ENCODE peak calls at places on chromosomes 13 and 19, in seven cellular contexts. One of them, this sample, is unnamed.

GRCh38 chr19:31113250-31113685 is 236.0 kb downstream of the TSHZ3 start:
- DNase-seq in foreskin fibroblast: peak; percentile 53
- DNase-seq in left ventricle myocardium inferior: no peak
- DNase-seq in heart right ventricle: no peak
- DNase-seq in lower leg skin: peak; percentile 10
- DNase-seq in CD8-positive, alpha-beta T cell: no peak
- DNase-seq in epithelial cell of esophagus: no peak
- DNase-seq in this sample: no peak

GRCh38 chr13:84925443-84925842 is 873.8 kb downstream of the SLITRK6 start:
- DNase-seq in foreskin fibroblast: no peak
- DNase-seq in left ventricle myocardium inferior: no peak
- DNase-seq in heart right ventricle: no peak
- DNase-seq in lower leg skin: no peak
- DNase-seq in CD8-positive, alpha-beta T cell: no peak
- DNase-seq in epithelial cell of esophagus: peak; percentile 81
- DNase-seq in this sample: no peak

GRCh38 chr19:10764340-10764894 is 46.5 kb downstream of the DNM2 start:
- DNase-seq in foreskin fibroblast: no peak
- DNase-seq in left ventricle myocardium inferior: no peak
- DNase-seq in heart right ventricle: no peak
- DNase-seq in lower leg skin: no peak
- DNase-seq in CD8-positive, alpha-beta T cell: no peak
- DNase-seq in epithelial cell of esophagus: no peak
- DNase-seq in this sample: no peak

GRCh38 chr19:17296278-17296677 is 6.9 kb downstream of the ABHD8 start:
- DNase-seq in foreskin fibroblast: peak; percentile 33
- DNase-seq in left ventricle myocardium inferior: no peak
- DNase-seq in heart right ventricle: no peak
- DNase-seq in lower leg skin: no peak
- DNase-seq in CD8-positive, alpha-beta T cell: no peak
- DNase-seq in epithelial cell of esophagus: peak; percentile 71
- DNase-seq in this sample: no peak

GRCh38 chr19:2997720-2998119 is 20.4 kb downstream of the TLE6 start:
- DNase-seq in foreskin fibroblast: no peak
- DNase-seq in left ventricle myocardium inferior: no peak
- DNase-seq in heart right ventricle: no peak
- DNase-seq in lower leg skin: no peak
- DNase-seq in CD8-positive, alpha-beta T cell: no peak
- DNase-seq in epithelial cell of esophagus: no peak
- DNase-seq in this sample: no peak

GRCh38 chr13:44346534-44346933 is 27.1 kb upstream of the SERP2 start:
- DNase-seq in foreskin fibroblast: no peak
- DNase-seq in left ventricle myocardium inferior: no peak
- DNase-seq in heart right ventricle: no peak
- DNase-seq in lower leg skin: no peak
- DNase-seq in CD8-positive, alpha-beta T cell: no peak
- DNase-seq in epithelial cell of esophagus: no peak
- DNase-seq in this sample: no peak

GRCh38 chr19:18433039-18433691 is 4.8 kb downstream of the ISYNA1 start:
- DNase-seq in foreskin fibroblast: no peak
- DNase-seq in left ventricle myocardium inferior: no peak
- DNase-seq in heart right ventricle: no peak
- DNase-seq in lower leg skin: no peak
- DNase-seq in CD8-positive, alpha-beta T cell: no peak
- DNase-seq in epithelial cell of esophagus: no peak
- DNase-seq in this sample: no peak

GRCh38 chr13:49954674-49955455 is 18.7 kb upstream of the SPRYD7 start:
- DNase-seq in foreskin fibroblast: no peak
- DNase-seq in left ventricle myocardium inferior: no peak
- DNase-seq in heart right ventricle: no peak
- DNase-seq in lower leg skin: no peak
- DNase-seq in CD8-positive, alpha-beta T cell: no peak
- DNase-seq in epithelial cell of esophagus: peak; percentile 22
- DNase-seq in this sample: no peak

GRCh38 chr19:18726417-18726767 is 42.9 kb downstream of the CRTC1 start:
- DNase-seq in foreskin fibroblast: no peak
- DNase-seq in left ventricle myocardium inferior: no peak
- DNase-seq in heart right ventricle: no peak
- DNase-seq in lower leg skin: no peak
- DNase-seq in CD8-positive, alpha-beta T cell: no peak
- DNase-seq in epithelial cell of esophagus: no peak
- DNase-seq in this sample: no peak

GRCh38 chr19:6551607-6552450 is 21.0 kb downstream of the TNFSF9 start:
- DNase-seq in foreskin fibroblast: no peak
- DNase-seq in left ventricle myocardium inferior: no peak
- DNase-seq in heart right ventricle: no peak
- DNase-seq in lower leg skin: no peak
- DNase-seq in CD8-positive, alpha-beta T cell: peak; percentile 67
- DNase-seq in epithelial cell of esophagus: no peak
- DNase-seq in this sample: no peak

GRCh38 chr19:10560154-10560553 is 5.7 kb downstream of the KRI1 start:
- DNase-seq in foreskin fibroblast: no peak
- DNase-seq in left ventricle myocardium inferior: no peak
- DNase-seq in heart right ventricle: no peak
- DNase-seq in lower leg skin: no peak
- DNase-seq in CD8-positive, alpha-beta T cell: no peak
- DNase-seq in epithelial cell of esophagus: no peak
- DNase-seq in this sample: no peak

GRCh38 chr13:34730966-34731365 is 211.1 kb upstream of the NBEA start:
- DNase-seq in foreskin fibroblast: no peak
- DNase-seq in left ventricle myocardium inferior: no peak
- DNase-seq in heart right ventricle: no peak
- DNase-seq in lower leg skin: no peak
- DNase-seq in CD8-positive, alpha-beta T cell: no peak
- DNase-seq in epithelial cell of esophagus: no peak
- DNase-seq in this sample: no peak

GRCh38 chr19:9793051-9793591 is 24.6 kb upstream of the ZNF846 start:
- DNase-seq in foreskin fibroblast: peak; percentile 49
- DNase-seq in left ventricle myocardium inferior: peak; percentile 61
- DNase-seq in heart right ventricle: peak; percentile 55
- DNase-seq in lower leg skin: peak; percentile 95
- DNase-seq in CD8-positive, alpha-beta T cell: peak; percentile 55
- DNase-seq in epithelial cell of esophagus: peak; percentile 42
- DNase-seq in this sample: no peak

GRCh38 chr13:102651892-102652291 is 43.0 kb downstream of the METTL21C start:
- DNase-seq in foreskin fibroblast: peak; percentile 32
- DNase-seq in left ventricle myocardium inferior: no peak
- DNase-seq in heart right ventricle: no peak
- DNase-seq in lower leg skin: no peak
- DNase-seq in CD8-positive, alpha-beta T cell: no peak
- DNase-seq in epithelial cell of esophagus: peak; percentile 32
- DNase-seq in this sample: no peak

GRCh38 chr19:1296575-1297271 is 11.1 kb downstream of the EFNA2 start:
- DNase-seq in foreskin fibroblast: no peak
- DNase-seq in left ventricle myocardium inferior: no peak
- DNase-seq in heart right ventricle: no peak
- DNase-seq in lower leg skin: no peak
- DNase-seq in CD8-positive, alpha-beta T cell: no peak
- DNase-seq in epithelial cell of esophagus: no peak
- DNase-seq in this sample: no peak

GRCh38 chr19:1133471-1133929 is 29.7 kb downstream of the GPX4 start:
- DNase-seq in foreskin fibroblast: no peak
- DNase-seq in left ventricle myocardium inferior: no peak
- DNase-seq in heart right ventricle: no peak
- DNase-seq in lower leg skin: peak; percentile 87
- DNase-seq in CD8-positive, alpha-beta T cell: peak; percentile 51
- DNase-seq in epithelial cell of esophagus: peak; percentile 45
- DNase-seq in this sample: no peak

GRCh38 chr13:35460061-35460460 is 16.4 kb downstream of the MAB21L1 start:
- DNase-seq in foreskin fibroblast: peak; percentile 40
- DNase-seq in left ventricle myocardium inferior: no peak
- DNase-seq in heart right ventricle: no peak
- DNase-seq in lower leg skin: no peak
- DNase-seq in CD8-positive, alpha-beta T cell: no peak
- DNase-seq in epithelial cell of esophagus: no peak
- DNase-seq in this sample: no peak

GRCh38 chr19:11921852-11922495 is 2.9 kb upstream of the ZNF700 start:
- DNase-seq in foreskin fibroblast: no peak
- DNase-seq in left ventricle myocardium inferior: no peak
- DNase-seq in heart right ventricle: no peak
- DNase-seq in lower leg skin: no peak
- DNase-seq in CD8-positive, alpha-beta T cell: no peak
- DNase-seq in epithelial cell of esophagus: no peak
- DNase-seq in this sample: no peak

GRCh38 chr19:39765091-39766076 is 13.3 kb upstream of the LEUTX start:
- DNase-seq in foreskin fibroblast: peak; percentile 16
- DNase-seq in left ventricle myocardium inferior: no peak
- DNase-seq in heart right ventricle: peak; percentile 22
- DNase-seq in lower leg skin: no peak
- DNase-seq in CD8-positive, alpha-beta T cell: peak; percentile 14
- DNase-seq in epithelial cell of esophagus: peak; percentile 45
- DNase-seq in this sample: no peak

GRCh38 chr19:2389594-2389993 is 29.5 kb downstream of the TMPRSS9 start:
- DNase-seq in foreskin fibroblast: no peak
- DNase-seq in left ventricle myocardium inferior: no peak
- DNase-seq in heart right ventricle: no peak
- DNase-seq in lower leg skin: no peak
- DNase-seq in CD8-positive, alpha-beta T cell: no peak
- DNase-seq in epithelial cell of esophagus: no peak
- DNase-seq in this sample: no peak

GRCh38 chr13:95485518-95486144 is 66.9 kb upstream of the CLDN10 start:
- DNase-seq in foreskin fibroblast: no peak
- DNase-seq in left ventricle myocardium inferior: no peak
- DNase-seq in heart right ventricle: no peak
- DNase-seq in lower leg skin: no peak
- DNase-seq in CD8-positive, alpha-beta T cell: no peak
- DNase-seq in epithelial cell of esophagus: peak; percentile 90
- DNase-seq in this sample: no peak

GRCh38 chr13:35139591-35139990 is 197.5 kb downstream of the NBEA start:
- DNase-seq in foreskin fibroblast: peak; percentile 29
- DNase-seq in left ventricle myocardium inferior: no peak
- DNase-seq in heart right ventricle: no peak
- DNase-seq in lower leg skin: no peak
- DNase-seq in CD8-positive, alpha-beta T cell: no peak
- DNase-seq in epithelial cell of esophagus: no peak
- DNase-seq in this sample: no peak

GRCh38 chr19:56660381-56661105 is 11.0 kb downstream of the ZNF835 start:
- DNase-seq in foreskin fibroblast: no peak
- DNase-seq in left ventricle myocardium inferior: peak; percentile 27
- DNase-seq in heart right ventricle: peak; percentile 27
- DNase-seq in lower leg skin: peak; percentile 72
- DNase-seq in CD8-positive, alpha-beta T cell: no peak
- DNase-seq in epithelial cell of esophagus: no peak
- DNase-seq in this sample: no peak

GRCh38 chr19:10416380-10417257 is 3.7 kb upstream of the PDE4A start:
- DNase-seq in foreskin fibroblast: peak; percentile 85
- DNase-seq in left ventricle myocardium inferior: peak; percentile 77
- DNase-seq in heart right ventricle: peak; percentile 82
- DNase-seq in lower leg skin: peak; percentile 95
- DNase-seq in CD8-positive, alpha-beta T cell: peak; percentile 87
- DNase-seq in epithelial cell of esophagus: peak; percentile 84
- DNase-seq in this sample: peak; percentile 66

GRCh38 chr19:15589760-15590451 is 25.1 kb upstream of the CYP4F8 start:
- DNase-seq in foreskin fibroblast: no peak
- DNase-seq in left ventricle myocardium inferior: no peak
- DNase-seq in heart right ventricle: no peak
- DNase-seq in lower leg skin: peak; percentile 70
- DNase-seq in CD8-positive, alpha-beta T cell: no peak
- DNase-seq in epithelial cell of esophagus: no peak
- DNase-seq in this sample: no peak

GRCh38 chr13:99367663-99368448 is 60.7 kb upstream of the GPR183 start:
- DNase-seq in foreskin fibroblast: no peak
- DNase-seq in left ventricle myocardium inferior: no peak
- DNase-seq in heart right ventricle: no peak
- DNase-seq in lower leg skin: peak; percentile 53
- DNase-seq in CD8-positive, alpha-beta T cell: no peak
- DNase-seq in epithelial cell of esophagus: no peak
- DNase-seq in this sample: no peak
- TF ChIP-seq CTCF in foreskin fibroblast: no peak
- TF ChIP-seq CTCF in left ventricle myocardium inferior: no peak
- TF ChIP-seq CTCF in heart right ventricle: no peak
- TF ChIP-seq CTCF in lower leg skin: no peak
- TF ChIP-seq CTCF in CD8-positive, alpha-beta T cell: no peak
- TF ChIP-seq CTCF in epithelial cell of esophagus: no peak
- TF ChIP-seq CTCF in this sample: no peak

GRCh38 chr13:113297370-113297871 is 382 bp downstream of the LAMP1 start:
- DNase-seq in foreskin fibroblast: no peak
- DNase-seq in left ventricle myocardium inferior: no peak
- DNase-seq in heart right ventricle: no peak
- DNase-seq in lower leg skin: peak; percentile 90
- DNase-seq in CD8-positive, alpha-beta T cell: peak; percentile 42
- DNase-seq in epithelial cell of esophagus: peak; percentile 32
- DNase-seq in this sample: no peak

GRCh38 chr13:113298001-113298945 is 1.2 kb downstream of the LAMP1 start:
- DNase-seq in foreskin fibroblast: no peak
- DNase-seq in left ventricle myocardium inferior: no peak
- DNase-seq in heart right ventricle: no peak
- DNase-seq in lower leg skin: no peak
- DNase-seq in CD8-positive, alpha-beta T cell: no peak
- DNase-seq in epithelial cell of esophagus: peak; percentile 86
- DNase-seq in this sample: no peak

GRCh38 chr13:113299951-113300350 is 2.9 kb downstream of the LAMP1 start:
- DNase-seq in foreskin fibroblast: no peak
- DNase-seq in left ventricle myocardium inferior: no peak
- DNase-seq in heart right ventricle: no peak
- DNase-seq in lower leg skin: no peak
- DNase-seq in CD8-positive, alpha-beta T cell: no peak
- DNase-seq in epithelial cell of esophagus: no peak
- DNase-seq in this sample: no peak

GRCh38 chr13:113291997-113292862 is 4.8 kb upstream of the LAMP1 start:
- DNase-seq in foreskin fibroblast: peak; percentile 56
- DNase-seq in left ventricle myocardium inferior: peak; percentile 28
- DNase-seq in heart right ventricle: no peak
- DNase-seq in lower leg skin: peak; percentile 92
- DNase-seq in CD8-positive, alpha-beta T cell: no peak
- DNase-seq in epithelial cell of esophagus: peak; percentile 38
- DNase-seq in this sample: no peak

GRCh38 chr13:113296842-113297369 is at the start of gene LAMP1:
- DNase-seq in foreskin fibroblast: peak; percentile 100
- DNase-seq in left ventricle myocardium inferior: peak; percentile 99
- DNase-seq in heart right ventricle: peak; percentile 97
- DNase-seq in lower leg skin: peak; percentile 100
- DNase-seq in CD8-positive, alpha-beta T cell: peak; percentile 100
- DNase-seq in epithelial cell of esophagus: peak; percentile 97
- DNase-seq in this sample: peak; percentile 97
- TF ChIP-seq CTCF in foreskin fibroblast: no peak
- TF ChIP-seq CTCF in left ventricle myocardium inferior: no peak
- TF ChIP-seq CTCF in heart right ventricle: no peak
- TF ChIP-seq CTCF in lower leg skin: peak; percentile 57
- TF ChIP-seq CTCF in CD8-positive, alpha-beta T cell: no peak
- TF ChIP-seq CTCF in epithelial cell of esophagus: no peak
- TF ChIP-seq CTCF in this sample: no peak

GRCh38 chr19:54172764-54173699 is at the start of gene TMC4:
- DNase-seq in foreskin fibroblast: no peak
- DNase-seq in left ventricle myocardium inferior: no peak
- DNase-seq in heart right ventricle: peak; percentile 54
- DNase-seq in lower leg skin: no peak
- DNase-seq in CD8-positive, alpha-beta T cell: no peak
- DNase-seq in epithelial cell of esophagus: peak; percentile 83
- DNase-seq in this sample: no peak
- TF ChIP-seq CTCF in foreskin fibroblast: no peak
- TF ChIP-seq CTCF in left ventricle myocardium inferior: no peak
- TF ChIP-seq CTCF in heart right ventricle: no peak
- TF ChIP-seq CTCF in lower leg skin: no peak
- TF ChIP-seq CTCF in CD8-positive, alpha-beta T cell: no peak
- TF ChIP-seq CTCF in epithelial cell of esophagus: peak; percentile 54
- TF ChIP-seq CTCF in this sample: no peak

DNA sequence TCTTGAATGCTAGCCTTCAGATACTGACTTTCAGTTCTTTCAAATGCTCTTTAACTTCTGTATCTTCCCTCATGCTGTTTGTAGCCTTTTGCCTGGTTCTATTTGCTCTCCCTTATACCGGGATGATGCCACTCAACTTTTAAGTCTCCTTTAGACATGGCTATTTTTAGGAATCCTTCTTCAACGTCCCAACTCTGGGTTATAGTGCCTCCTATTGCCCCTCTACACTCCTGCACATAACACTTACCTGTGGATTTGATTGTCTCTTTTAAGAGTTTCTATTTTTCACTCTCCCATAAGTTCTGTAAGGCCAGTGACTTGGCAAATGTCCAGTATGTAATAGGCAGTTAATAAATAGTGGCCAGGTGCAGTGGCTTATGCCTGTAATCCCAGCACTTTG is 343.0 kb downstream of the KLF5 start:
- DNase-seq in foreskin fibroblast: no peak
- DNase-seq in left ventricle myocardium inferior: no peak
- DNase-seq in heart right ventricle: no peak
- DNase-seq in lower leg skin: no peak
- DNase-seq in CD8-positive, alpha-beta T cell: no peak
- DNase-seq in epithelial cell of esophagus: no peak
- DNase-seq in this sample: no peak
- TF ChIP-seq CTCF in foreskin fibroblast: no peak
- TF ChIP-seq CTCF in left ventricle myocardium inferior: no peak
- TF ChIP-seq CTCF in heart right ventricle: no peak
- TF ChIP-seq CTCF in lower leg skin: no peak
- TF ChIP-seq CTCF in CD8-positive, alpha-beta T cell: no peak
- TF ChIP-seq CTCF in epithelial cell of esophagus: no peak
- TF ChIP-seq CTCF in this sample: no peak

This sample was measured in AG09319.